ENCODE peak calls at places on chromosome 17, in ten cellular contexts. Z is HFF-Myc; H is thoracic aorta; U is mucosa of descending colon; L is fibroblast of the aortic adventitia; K is A673; T is AG10803; D is CD8-positive, alpha-beta T cell; M is tibial nerve; X is testis. B is an unnamed sample.

GRCh38 chr17:78300962-78301820 is 58.7 kb downstream of the SOCS3 start:
- DNase-seq in Z (no peak), H (no peak), U (no peak), L (no peak), K (no peak), T (no peak), D (no peak), M (no peak), X (no peak), B (no peak)

GRCh38 chr17:40645291-40645690 is 2.3 kb downstream of the SMARCE1 start:
- DNase-seq in Z (no peak), H (no peak), U (no peak), L (no peak), K (no peak), T (no peak), D (no peak), M (no peak), X (no peak), B (no peak)

GRCh38 chr17:38452719-38453118 is 24.5 kb downstream of the ARHGAP23 start:
- DNase-seq in Z (no peak), H (no peak), U (no peak), L (no peak), K (no peak), T (no peak), D (no peak), M (no peak), X (no peak), B (no peak)

GRCh38 chr17:66677201-66677981 is 157.5 kb upstream of the CACNG5 start:
- DNase-seq in Z (no peak), H (no peak), U (no peak), L (peak), K (no peak), T (peak), D (no peak), M (no peak), X (no peak), B (peak)

GRCh38 chr17:67833946-67834631 is 8.8 kb downstream of the BPTF start:
- DNase-seq in Z (no peak), H (no peak), U (no peak), L (no peak), K (no peak), T (no peak), D (no peak), M (no peak), X (no peak), B (no peak)

GRCh38 chr17:40515491-40516041 is 14.1 kb upstream of the TNS4 start:
- DNase-seq in Z (no peak), H (no peak), U (no peak), L (no peak), K (no peak), T (no peak), D (no peak), M (no peak), X (no peak), B (no peak)

GRCh38 chr17:50571681-50572080 is 11.2 kb downstream of the CACNA1G start:
- DNase-seq in Z (no peak), H (no peak), U (no peak), L (no peak), K (no peak), T (no peak), D (no peak), M (no peak), X (no peak), B (no peak)

GRCh38 chr17:10871914-10872313 is 34.0 kb upstream of the PIRT start:
- DNase-seq in Z (no peak), H (no peak), U (peak), L (no peak), K (peak), T (no peak), D (no peak), M (no peak), X (peak), B (no peak)

GRCh38 chr17:282912-283882 is 69.4 kb downstream of the RPH3AL start:
- DNase-seq in Z (no peak), H (no peak), U (no peak), L (no peak), K (no peak), T (no peak), D (no peak), M (no peak), X (no peak), B (no peak)

GRCh38 chr17:15103785-15104184 is 161.3 kb downstream of the PMP22 start:
- DNase-seq in Z (no peak), H (no peak), U (no peak), L (no peak), K (no peak), T (no peak), D (no peak), M (no peak), X (no peak), B (no peak)

GRCh38 chr17:81459224-81459623 is 53.4 kb downstream of the ACTG1 start:
- DNase-seq in Z (no peak), H (no peak), U (no peak), L (no peak), K (no peak), T (no peak), D (no peak), M (no peak), X (no peak), B (no peak)

GRCh38 chr17:38352245-38353083 is 820 bp downstream of the SOCS7 start:
- DNase-seq in Z (no peak), H (no peak), U (peak), L (no peak), K (no peak), T (peak), D (no peak), M (no peak), X (peak), B (peak)

GRCh38 chr17:3683054-3683511 is 12.9 kb downstream of the P2RX5 start:
- DNase-seq in Z (no peak), H (no peak), U (peak), L (no peak), K (peak), T (no peak), D (peak), M (no peak), X (no peak), B (peak)

GRCh38 chr17:61116577-61116976 is 283.1 kb upstream of the TBX2 start:
- DNase-seq in Z (no peak), H (no peak), U (no peak), L (no peak), K (no peak), T (no peak), D (no peak), M (no peak), X (no peak), B (no peak)

GRCh38 chr17:57806083-57806830 is 43.6 kb downstream of the MRPS23 start:
- DNase-seq in Z (no peak), H (no peak), U (no peak), L (no peak), K (no peak), T (no peak), D (no peak), M (no peak), X (no peak), B (no peak)

GRCh38 chr17:77728022-77728671 is 230.4 kb upstream of the TNRC6C start:
- DNase-seq in Z (peak), H (no peak), U (no peak), L (peak), K (peak), T (peak), D (no peak), M (peak), X (peak), B (no peak)

GRCh38 chr17:9116861-9117568 is 95.7 kb downstream of the NTN1 start:
- DNase-seq in Z (no peak), H (no peak), U (no peak), L (no peak), K (no peak), T (no peak), D (no peak), M (no peak), X (no peak), B (no peak)

GRCh38 chr17:39926588-39927100 is 757 bp downstream of the ORMDL3 start:
- DNase-seq in Z (no peak), H (no peak), U (peak), L (peak), K (no peak), T (peak), D (peak), M (no peak), X (peak), B (peak)

GRCh38 chr17:45936610-45937009 is 42.3 kb downstream of the MAPT start:
- DNase-seq in Z (no peak), H (no peak), U (no peak), L (no peak), K (no peak), T (no peak), D (no peak), M (no peak), X (no peak), B (no peak)

GRCh38 chr17:60098578-60098977 is 19.9 kb upstream of the HEATR6 start:
- DNase-seq in Z (no peak), H (no peak), U (no peak), L (peak), K (no peak), T (no peak), D (no peak), M (no peak), X (no peak), B (no peak)

GRCh38 chr17:69728816-69729215 is 314.3 kb downstream of the MAP2K6 start:
- DNase-seq in Z (no peak), H (no peak), U (no peak), L (no peak), K (no peak), T (peak), D (no peak), M (no peak), X (no peak), B (no peak)

GRCh38 chr17:79997004-79997673 is 38.5 kb downstream of the TBC1D16 start:
- DNase-seq in Z (no peak), H (no peak), U (peak), L (no peak), K (peak), T (no peak), D (peak), M (no peak), X (no peak), B (no peak)

GRCh38 chr17:2697611-2698162 is 13.9 kb downstream of the CLUH start:
- DNase-seq in Z (no peak), H (no peak), U (no peak), L (no peak), K (no peak), T (no peak), D (no peak), M (no peak), X (peak), B (no peak)

GRCh38 chr17:39246274-39246673 is 20.5 kb upstream of the STAC2 start:
- DNase-seq in Z (no peak), H (no peak), U (no peak), L (no peak), K (no peak), T (no peak), D (no peak), M (no peak), X (no peak), B (no peak)

GRCh38 chr17:68576811-68577551 is 24.2 kb downstream of the FAM20A start:
- DNase-seq in Z (peak), H (no peak), U (peak), L (peak), K (no peak), T (peak), D (no peak), M (peak), X (peak), B (peak)

GRCh38 chr17:13106171-13106570 is 88.3 kb upstream of the ELAC2 start:
- DNase-seq in Z (no peak), H (no peak), U (no peak), L (no peak), K (peak), T (no peak), D (no peak), M (no peak), X (no peak), B (no peak)

DNA sequence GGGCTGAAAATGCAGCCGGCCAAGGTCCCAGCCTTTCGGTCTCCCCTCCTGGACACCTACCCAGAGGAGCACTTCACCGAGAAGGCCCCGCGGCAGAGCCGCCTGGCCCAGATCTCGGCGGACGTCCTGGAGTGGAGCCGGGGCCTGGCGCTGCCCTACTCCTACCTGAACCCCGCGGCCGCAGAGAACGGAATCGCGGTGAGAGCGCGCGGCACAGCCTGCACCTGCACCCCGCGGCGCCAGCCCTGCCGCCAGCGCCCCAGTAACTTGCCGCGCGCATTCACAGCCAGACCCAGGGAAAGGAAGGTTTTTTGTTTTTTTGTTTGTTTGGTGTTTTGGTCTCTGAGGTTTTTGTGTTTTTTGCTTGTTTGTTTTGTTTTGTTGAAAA is 15.2 kb downstream of the ALOX12B start:
- DNase-seq in Z (no peak), H (no peak), U (no peak), L (no peak), K (no peak), T (no peak), D (no peak), M (no peak), X (no peak), B (no peak)
- H3K4me3 ChIP-seq in Z (no peak), H (no peak), U (no peak), L (no peak), K (no peak), T (no peak), D (peak), M (no peak), X (no peak), B (no peak)

GRCh38 chr17:48150107-48150463 is 42.5 kb downstream of the SNX11 start:
- DNase-seq in Z (no peak), H (no peak), U (no peak), L (no peak), K (no peak), T (no peak), D (no peak), M (no peak), X (no peak), B (no peak)

GRCh38 chr17:48149174-48150106 is 41.9 kb downstream of the SNX11 start:
- DNase-seq in Z (no peak), H (no peak), U (no peak), L (no peak), K (peak), T (no peak), D (no peak), M (no peak), X (no peak), B (peak)

GRCh38 chr17:48155889-48156670 is 48.5 kb downstream of the SNX11 start:
- DNase-seq in Z (no peak), H (no peak), U (no peak), L (no peak), K (no peak), T (no peak), D (no peak), M (no peak), X (no peak), B (no peak)

GRCh38 chr17:48150602-48151001 is 43.0 kb downstream of the SNX11 start:
- DNase-seq in Z (no peak), H (no peak), U (no peak), L (no peak), K (no peak), T (no peak), D (no peak), M (no peak), X (no peak), B (no peak)

GRCh38 chr17:48153711-48154642 is 46.4 kb downstream of the SNX11 start:
- DNase-seq in Z (no peak), H (no peak), U (peak), L (peak), K (peak), T (peak), D (no peak), M (no peak), X (no peak), B (peak)
- TF ChIP-seq CTCF in Z (peak), H (no peak), U (no peak), L (peak), K (peak), T (peak), D (no peak), M (peak), X (no peak), B (peak)

DNA sequence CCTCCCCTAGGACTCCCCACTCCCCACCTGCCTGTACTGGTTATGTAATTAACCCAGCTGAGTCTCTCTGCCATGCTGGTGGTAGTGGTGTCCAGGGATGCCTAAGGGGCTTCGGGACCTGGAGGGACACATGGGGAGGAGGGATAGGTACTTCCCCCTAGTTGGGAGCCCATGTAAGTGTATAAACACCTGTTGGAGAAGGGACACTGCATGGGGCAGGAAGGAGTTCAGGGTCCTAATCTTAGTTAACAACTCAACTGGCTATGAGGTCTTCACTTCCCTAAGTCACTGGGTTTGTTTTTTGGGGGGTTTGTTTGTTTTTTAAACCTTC is 1.3 kb downstream of the RASL10B start:
- DNase-seq in Z (no peak), H (no peak), U (no peak), L (no peak), K (no peak), T (no peak), D (no peak), M (no peak), X (no peak), B (no peak)
- H3K4me3 ChIP-seq in Z (peak), H (peak), U (no peak), L (no peak), K (peak), T (no peak), D (no peak), M (no peak), X (no peak), B (no peak)

DNA sequence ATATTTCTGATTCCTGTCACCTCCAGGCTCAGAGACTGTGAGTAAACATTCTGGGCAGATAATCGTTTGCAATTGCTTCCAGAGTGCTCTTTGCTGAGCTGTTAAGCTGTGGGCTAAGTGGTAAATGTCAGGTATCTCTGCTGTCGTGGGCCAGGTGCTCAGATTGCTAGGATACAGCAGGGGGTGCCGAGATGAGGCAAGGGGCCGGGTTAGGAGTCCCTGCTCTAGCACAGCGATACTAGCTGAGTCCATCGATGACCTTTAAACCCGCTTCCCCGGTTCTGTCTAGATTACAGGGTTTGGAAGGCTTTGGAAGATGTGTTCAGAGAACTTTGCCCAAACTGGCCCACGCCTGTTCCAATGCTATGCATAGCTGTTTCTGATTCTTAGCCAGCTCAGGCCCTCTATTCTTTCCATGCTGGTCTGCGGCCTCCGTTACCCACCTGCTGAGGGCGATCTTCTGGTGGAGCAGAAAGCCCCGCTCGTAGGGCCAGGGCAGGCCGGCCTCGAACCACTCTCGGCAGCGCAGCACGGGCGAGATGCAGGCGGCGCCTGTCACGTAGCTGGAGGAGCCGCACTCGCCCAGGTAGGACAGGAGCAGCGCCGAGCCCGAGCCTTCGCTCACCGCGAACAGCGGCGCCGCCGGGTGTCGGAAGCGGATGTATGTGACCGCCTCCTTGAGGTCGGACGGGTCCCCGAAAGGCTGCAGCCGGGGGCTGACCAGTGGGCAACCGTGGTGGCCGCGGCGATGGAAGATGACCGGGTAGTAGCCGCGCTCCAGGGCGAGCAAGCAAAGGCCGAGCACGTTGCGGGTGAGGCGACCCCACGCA is 979 bp downstream of the ABHD15 start:
- DNase-seq in Z (no peak), H (no peak), U (peak), L (no peak), K (no peak), T (no peak), D (no peak), M (no peak), X (peak), B (no peak)
- TF ChIP-seq CTCF in Z (no peak), H (no peak), U (no peak), L (no peak), K (peak), T (no peak), D (no peak), M (no peak), X (no peak), B (no peak)

GRCh38 chr17:55545765-55546164 is 34.5 kb upstream of the SMIM36 start:
- DNase-seq in Z (no peak), H (no peak), U (no peak), L (no peak), K (no peak), T (no peak), D (no peak), M (no peak), X (no peak), B (no peak)

GRCh38 chr17:55547027-55547670 is 35.9 kb upstream of the SMIM36 start:
- DNase-seq in Z (no peak), H (no peak), U (no peak), L (peak), K (peak), T (peak), D (no peak), M (no peak), X (no peak), B (peak)

GRCh38 chr17:55543709-55544108 is 32.5 kb upstream of the SMIM36 start:
- DNase-seq in Z (no peak), H (no peak), U (no peak), L (no peak), K (no peak), T (no peak), D (no peak), M (no peak), X (no peak), B (no peak)

GRCh38 chr17:55549140-55549539 is 37.9 kb upstream of the SMIM36 start:
- DNase-seq in Z (no peak), H (no peak), U (no peak), L (no peak), K (peak), T (peak), D (no peak), M (no peak), X (no peak), B (peak)

GRCh38 chr17:55546481-55546880 is 35.2 kb upstream of the SMIM36 start:
- DNase-seq in Z (no peak), H (no peak), U (no peak), L (no peak), K (no peak), T (no peak), D (no peak), M (no peak), X (no peak), B (no peak)
- H3K4me3 ChIP-seq in Z (no peak), H (no peak), U (no peak), L (no peak), K (no peak), T (no peak), D (no peak), M (no peak), X (no peak), B (no peak)

GRCh38 chr17:5011928-5012327 is 14.2 kb downstream of the KIF1C start:
- DNase-seq in Z (no peak), H (no peak), U (no peak), L (peak), K (no peak), T (no peak), D (no peak), M (no peak), X (no peak), B (peak)
- TF ChIP-seq CTCF in Z (no peak), H (no peak), U (no peak), L (no peak), K (no peak), T (no peak), D (no peak), M (no peak), X (no peak), B (no peak)

GRCh38 chr17:29618272-29619065 is 4.2 kb downstream of the CORO6 start:
- DNase-seq in Z (no peak), H (no peak), U (no peak), L (no peak), K (no peak), T (no peak), D (no peak), M (no peak), X (no peak), B (no peak)
- H3K4me3 ChIP-seq in Z (no peak), H (peak), U (no peak), L (no peak), K (no peak), T (no peak), D (peak), M (peak), X (no peak), B (no peak)

GRCh38 chr17:1697681-1698080 is 12.5 kb downstream of the TLCD2 start:
- DNase-seq in Z (no peak), H (no peak), U (no peak), L (no peak), K (no peak), T (no peak), D (no peak), M (no peak), X (no peak), B (no peak)
- TF ChIP-seq CTCF in Z (no peak), H (no peak), U (no peak), L (no peak), K (no peak), T (no peak), D (no peak), M (no peak), X (no peak), B (no peak)